ENCODE peak calls at places on chromosomes 4 and X, in five cellular contexts. A, P, O, F and J are unnamed samples.

GRCh38 chrX:1450381-1451161 is 2.1 kb downstream of the ASMTL start:
- DNase-seq in P (no peak), O (no peak), F (no peak), A (no peak), J (no peak)

GRCh38 chr4:4327652-4328121 is 37.6 kb downstream of the ZBTB49 start:
- DNase-seq in F (no peak), O (no peak), P (peak; percentile 30), A (no peak), J (no peak)

GRCh38 chr4:71231753-71232420 is 106.9 kb upstream of the SLC4A4 start:
- DNase-seq in F (no peak), P (no peak), O (no peak), A (no peak), J (no peak)

GRCh38 chr4:187606581-187606980 is 389.0 kb upstream of the ZFP42 start:
- DNase-seq in F (peak; percentile 38), O (no peak), A (peak; percentile 1), P (peak; percentile 63), J (no peak)

GRCh38 chr4:53197760-53198150 is 168.1 kb downstream of the SCFD2 start:
- DNase-seq in O (no peak), P (peak; percentile 32), A (no peak), F (no peak), J (no peak)

GRCh38 chr4:76709454-76709853 is 188.5 kb downstream of the SOWAHB start:
- DNase-seq in F (no peak), P (no peak), O (no peak), A (no peak), J (no peak)

GRCh38 chrX:103533428-103534216 is 14.3 kb upstream of the RAB40A start:
- DNase-seq in P (peak; percentile 51), A (peak; percentile 48), O (peak; percentile 30), F (no peak), J (no peak)

GRCh38 chr4:75916091-75916661 is 13.9 kb upstream of the PPEF2 start:
- DNase-seq in A (peak; percentile 36), F (peak; percentile 58), P (peak; percentile 68), O (no peak), J (peak; percentile 0)

GRCh38 chr4:116099596-116099995 is 985.8 kb downstream of the TRAM1L1 start:
- DNase-seq in P (no peak), F (no peak), O (no peak), A (no peak), J (no peak)

GRCh38 chr4:76704133-76704881 is 193.6 kb downstream of the SOWAHB start:
- DNase-seq in O (no peak), P (peak; percentile 50), A (no peak), F (no peak), J (no peak)

GRCh38 chrX:57519578-57520118 is 72.2 kb upstream of the ZXDB start:
- DNase-seq in P (no peak), O (no peak), A (no peak), F (no peak), J (no peak)

GRCh38 chrX:153637121-153638040 is 9.6 kb upstream of the DUSP9 start:
- DNase-seq in O (no peak), F (no peak), A (no peak), P (no peak), J (no peak)